ENCODE peak calls at places on chromosomes 16 and 17, in six cellular contexts. One of them, this sample, is unnamed. For H3K36me3, the result is how much of the 10 kb centered on the place peaks cover.

GRCh38 chr16:25587783-25588182 is 104.0 kb upstream of the HS3ST4 start:
- DNase-seq in IMR-90: no peak
- DNase-seq in H1: no peak
- DNase-seq in mesenchymal stem cell: no peak
- DNase-seq in neuronal stem cell: no peak
- DNase-seq in trophoblast cell: no peak
- DNase-seq in this sample: no peak

GRCh38 chr16:69712277-69712676 is 14.1 kb downstream of the NQO1 start:
- DNase-seq in IMR-90: no peak
- DNase-seq in H1: no peak
- DNase-seq in mesenchymal stem cell: no peak
- DNase-seq in neuronal stem cell: no peak
- DNase-seq in trophoblast cell: no peak
- DNase-seq in this sample: no peak

GRCh38 chr17:20120835-20121234 is 111.7 kb downstream of the SPECC1 start:
- DNase-seq in IMR-90: no peak
- DNase-seq in H1: no peak
- DNase-seq in mesenchymal stem cell: no peak
- DNase-seq in neuronal stem cell: no peak
- DNase-seq in trophoblast cell: no peak
- DNase-seq in this sample: no peak

GRCh38 chr17:11638700-11639265 is 40.5 kb downstream of the DNAH9 start:
- DNase-seq in IMR-90: no peak
- DNase-seq in H1: no peak
- DNase-seq in mesenchymal stem cell: no peak
- DNase-seq in neuronal stem cell: no peak
- DNase-seq in trophoblast cell: no peak
- DNase-seq in this sample: no peak

GRCh38 chr17:17819561-17819995 is 17.2 kb downstream of the SREBF1 start:
- DNase-seq in IMR-90: peak
- DNase-seq in H1: no peak
- DNase-seq in mesenchymal stem cell: peak
- DNase-seq in neuronal stem cell: no peak
- DNase-seq in trophoblast cell: peak
- DNase-seq in this sample: peak

GRCh38 chr16:2779978-2780898 is 3.2 kb upstream of the ELOB start:
- DNase-seq in IMR-90: no peak
- DNase-seq in H1: no peak
- DNase-seq in mesenchymal stem cell: no peak
- DNase-seq in neuronal stem cell: no peak
- DNase-seq in trophoblast cell: no peak
- DNase-seq in this sample: no peak

GRCh38 chr16:57797526-57798266 is 4.6 kb downstream of the KIFC3 start:
- DNase-seq in IMR-90: no peak
- DNase-seq in H1: no peak
- DNase-seq in mesenchymal stem cell: no peak
- DNase-seq in neuronal stem cell: no peak
- DNase-seq in trophoblast cell: peak
- DNase-seq in this sample: peak

GRCh38 chr17:82334204-82334621 is 647 bp upstream of the SECTM1 start:
- DNase-seq in IMR-90: no peak
- DNase-seq in H1: no peak
- DNase-seq in mesenchymal stem cell: no peak
- DNase-seq in neuronal stem cell: no peak
- DNase-seq in trophoblast cell: no peak
- DNase-seq in this sample: no peak

GRCh38 chr17:67461228-67461780 is 84.2 kb downstream of the PITPNC1 start:
- DNase-seq in IMR-90: no peak
- DNase-seq in H1: no peak
- DNase-seq in mesenchymal stem cell: no peak
- DNase-seq in neuronal stem cell: no peak
- DNase-seq in trophoblast cell: no peak
- DNase-seq in this sample: no peak

GRCh38 chr17:67258836-67259468 is 14.0 kb upstream of the HELZ start:
- DNase-seq in IMR-90: no peak
- DNase-seq in H1: no peak
- DNase-seq in mesenchymal stem cell: no peak
- DNase-seq in neuronal stem cell: no peak
- DNase-seq in trophoblast cell: no peak
- DNase-seq in this sample: no peak

GRCh38 chr16:24440296-24440695 is 99.1 kb upstream of the RBBP6 start:
- DNase-seq in IMR-90: no peak
- DNase-seq in H1: no peak
- DNase-seq in mesenchymal stem cell: no peak
- DNase-seq in neuronal stem cell: no peak
- DNase-seq in trophoblast cell: no peak
- DNase-seq in this sample: no peak

GRCh38 chr17:1573932-1574696 is 11.5 kb upstream of the PITPNA start:
- DNase-seq in IMR-90: peak
- DNase-seq in H1: no peak
- DNase-seq in mesenchymal stem cell: peak
- DNase-seq in neuronal stem cell: peak
- DNase-seq in trophoblast cell: peak
- DNase-seq in this sample: peak

GRCh38 chr17:1005361-1005946 is 8.5 kb downstream of the TIMM22 start:
- DNase-seq in IMR-90: peak
- DNase-seq in H1: no peak
- DNase-seq in mesenchymal stem cell: no peak
- DNase-seq in neuronal stem cell: no peak
- DNase-seq in trophoblast cell: no peak
- DNase-seq in this sample: peak

GRCh38 chr17:3828151-3828851 is 17.7 kb downstream of the NCBP3 start:
- DNase-seq in IMR-90: peak
- DNase-seq in H1: no peak
- DNase-seq in mesenchymal stem cell: peak
- DNase-seq in neuronal stem cell: no peak
- DNase-seq in trophoblast cell: no peak
- DNase-seq in this sample: no peak

GRCh38 chr17:60827920-60828319 is 150.3 kb downstream of the BCAS3 start:
- DNase-seq in IMR-90: no peak
- DNase-seq in H1: no peak
- DNase-seq in mesenchymal stem cell: no peak
- DNase-seq in neuronal stem cell: no peak
- DNase-seq in trophoblast cell: no peak
- DNase-seq in this sample: no peak

GRCh38 chr16:69938981-69939820 is 11.9 kb upstream of the CLEC18A start:
- DNase-seq in IMR-90: no peak
- DNase-seq in H1: no peak
- DNase-seq in mesenchymal stem cell: no peak
- DNase-seq in neuronal stem cell: no peak
- DNase-seq in trophoblast cell: no peak
- DNase-seq in this sample: peak

GRCh38 chr17:31843382-31843780 is 15.7 kb downstream of the COPRS start:
- DNase-seq in IMR-90: peak
- DNase-seq in H1: no peak
- DNase-seq in mesenchymal stem cell: no peak
- DNase-seq in neuronal stem cell: no peak
- DNase-seq in trophoblast cell: no peak
- DNase-seq in this sample: no peak

GRCh38 chr16:46746821-46747776 is 1.0 kb downstream of the MYLK3 start:
- DNase-seq in IMR-90: no peak
- DNase-seq in H1: no peak
- DNase-seq in mesenchymal stem cell: peak
- DNase-seq in neuronal stem cell: no peak
- DNase-seq in trophoblast cell: no peak
- DNase-seq in this sample: peak

GRCh38 chr16:72990003-72990521 is 57.9 kb downstream of the ZFHX3 start:
- DNase-seq in IMR-90: peak
- DNase-seq in H1: no peak
- DNase-seq in mesenchymal stem cell: peak
- DNase-seq in neuronal stem cell: no peak
- DNase-seq in trophoblast cell: peak
- DNase-seq in this sample: peak

GRCh38 chr17:9269350-9270035 is 248.2 kb downstream of the NTN1 start:
- DNase-seq in IMR-90: no peak
- DNase-seq in H1: no peak
- DNase-seq in mesenchymal stem cell: no peak
- DNase-seq in neuronal stem cell: no peak
- DNase-seq in trophoblast cell: no peak
- DNase-seq in this sample: no peak

GRCh38 chr16:70635356-70636016 is 10.9 kb upstream of the IL34 start:
- DNase-seq in IMR-90: peak
- DNase-seq in H1: no peak
- DNase-seq in mesenchymal stem cell: peak
- DNase-seq in neuronal stem cell: peak
- DNase-seq in trophoblast cell: no peak
- DNase-seq in this sample: no peak

GRCh38 chr17:61221597-61222471 is 177.8 kb upstream of the TBX2 start:
- DNase-seq in IMR-90: peak
- DNase-seq in H1: no peak
- DNase-seq in mesenchymal stem cell: peak
- DNase-seq in neuronal stem cell: no peak
- DNase-seq in trophoblast cell: no peak
- DNase-seq in this sample: no peak

GRCh38 chr16:31077024-31077423 is 2.8 kb downstream of the ZNF646 start:
- DNase-seq in IMR-90: no peak
- DNase-seq in H1: no peak
- DNase-seq in mesenchymal stem cell: no peak
- DNase-seq in neuronal stem cell: no peak
- DNase-seq in trophoblast cell: no peak
- DNase-seq in this sample: no peak

GRCh38 chr17:31695456-31696090 is 163.5 kb downstream of the COPRS start:
- DNase-seq in IMR-90: peak
- DNase-seq in H1: no peak
- DNase-seq in mesenchymal stem cell: peak
- DNase-seq in neuronal stem cell: no peak
- DNase-seq in trophoblast cell: peak
- DNase-seq in this sample: no peak

GRCh38 chr17:17063546-17064122 is 21.4 kb downstream of the MPRIP start:
- DNase-seq in IMR-90: no peak
- DNase-seq in H1: no peak
- DNase-seq in mesenchymal stem cell: no peak
- DNase-seq in neuronal stem cell: no peak
- DNase-seq in trophoblast cell: no peak
- DNase-seq in this sample: no peak

GRCh38 chr16:88293097-88293496 is 89.7 kb upstream of the ZNF469 start:
- DNase-seq in IMR-90: no peak
- DNase-seq in H1: no peak
- DNase-seq in mesenchymal stem cell: no peak
- DNase-seq in neuronal stem cell: no peak
- DNase-seq in trophoblast cell: no peak
- DNase-seq in this sample: no peak
- H3K18ac ChIP-seq in IMR-90: no peak
- H3K18ac ChIP-seq in H1: no peak
- H3K18ac ChIP-seq in mesenchymal stem cell: no peak
- H3K18ac ChIP-seq in neuronal stem cell: no peak
- H3K18ac ChIP-seq in trophoblast cell: no peak
- H3K18ac ChIP-seq in this sample: no peak

GRCh38 chr17:28716740-28717577 is 709 bp downstream of the RAB34 start:
- DNase-seq in IMR-90: peak
- DNase-seq in H1: no peak
- DNase-seq in mesenchymal stem cell: peak
- DNase-seq in neuronal stem cell: peak
- DNase-seq in trophoblast cell: peak
- DNase-seq in this sample: peak

GRCh38 chr17:28717578-28718316 is at the start of gene RAB34:
- DNase-seq in IMR-90: peak
- DNase-seq in H1: peak
- DNase-seq in mesenchymal stem cell: peak
- DNase-seq in neuronal stem cell: peak
- DNase-seq in trophoblast cell: peak
- DNase-seq in this sample: peak

GRCh38 chr17:28720247-28720996 is 637 bp downstream of the RPL23A start:
- DNase-seq in IMR-90: no peak
- DNase-seq in H1: no peak
- DNase-seq in mesenchymal stem cell: peak
- DNase-seq in neuronal stem cell: no peak
- DNase-seq in trophoblast cell: no peak
- DNase-seq in this sample: peak

GRCh38 chr17:28718317-28718672 is 627 bp upstream of the RAB34 start:
- DNase-seq in IMR-90: no peak
- DNase-seq in H1: no peak
- DNase-seq in mesenchymal stem cell: no peak
- DNase-seq in neuronal stem cell: peak
- DNase-seq in trophoblast cell: no peak
- DNase-seq in this sample: no peak

DNA sequence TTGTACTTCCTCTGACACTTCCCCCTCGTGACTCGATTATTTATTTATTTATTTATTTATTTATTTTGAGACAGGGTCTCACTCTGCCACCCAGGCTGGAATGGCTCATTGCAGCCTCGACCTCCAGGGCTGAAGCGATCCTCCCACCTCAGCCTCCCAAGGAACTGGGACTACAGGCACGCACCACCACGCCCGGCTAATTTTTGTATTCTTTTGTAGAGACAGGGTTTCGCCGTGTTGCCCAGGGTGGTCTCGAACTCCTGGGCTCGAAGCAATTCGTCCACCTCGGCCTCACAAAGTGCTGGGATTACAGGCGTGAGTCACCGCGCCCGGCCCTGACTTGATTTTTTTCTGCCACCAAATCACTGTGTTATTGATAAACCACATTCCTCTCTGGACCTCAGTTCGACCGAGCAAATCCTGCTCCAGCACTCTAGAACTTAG is 773 bp upstream of the RPL23A start:
- DNase-seq in IMR-90: no peak
- DNase-seq in H1: no peak
- DNase-seq in mesenchymal stem cell: no peak
- DNase-seq in neuronal stem cell: no peak
- DNase-seq in trophoblast cell: no peak
- DNase-seq in this sample: no peak
- H3K36me3 ChIP-seq in IMR-90: under half
- H3K36me3 ChIP-seq in H1: under half
- H3K36me3 ChIP-seq in mesenchymal stem cell: under half
- H3K36me3 ChIP-seq in neuronal stem cell: half or more
- H3K36me3 ChIP-seq in trophoblast cell: under half
- H3K36me3 ChIP-seq in this sample: under half

DNA sequence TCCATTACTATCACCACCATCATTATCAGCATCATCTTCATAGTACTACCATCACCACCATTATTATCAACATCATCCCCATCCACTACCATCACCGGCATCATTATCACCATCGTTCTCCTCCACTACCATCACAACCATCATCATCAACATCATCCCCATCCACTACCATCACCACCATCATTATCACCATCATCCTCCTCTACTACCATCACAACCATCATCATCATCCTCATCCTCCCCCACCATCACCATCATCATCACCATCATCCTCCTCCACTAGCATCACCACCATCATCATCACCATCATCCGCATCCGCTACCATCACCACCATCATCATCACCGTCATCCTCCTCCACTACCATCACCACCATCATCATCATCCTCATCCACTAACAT is 639.8 kb upstream of the RBFOX1 start:
- DNase-seq in IMR-90: no peak
- DNase-seq in H1: no peak
- DNase-seq in mesenchymal stem cell: no peak
- DNase-seq in neuronal stem cell: no peak
- DNase-seq in trophoblast cell: no peak
- DNase-seq in this sample: no peak
- H3K18ac ChIP-seq in IMR-90: no peak
- H3K18ac ChIP-seq in H1: no peak
- H3K18ac ChIP-seq in mesenchymal stem cell: no peak
- H3K18ac ChIP-seq in neuronal stem cell: no peak
- H3K18ac ChIP-seq in trophoblast cell: no peak
- H3K18ac ChIP-seq in this sample: no peak

DNA sequence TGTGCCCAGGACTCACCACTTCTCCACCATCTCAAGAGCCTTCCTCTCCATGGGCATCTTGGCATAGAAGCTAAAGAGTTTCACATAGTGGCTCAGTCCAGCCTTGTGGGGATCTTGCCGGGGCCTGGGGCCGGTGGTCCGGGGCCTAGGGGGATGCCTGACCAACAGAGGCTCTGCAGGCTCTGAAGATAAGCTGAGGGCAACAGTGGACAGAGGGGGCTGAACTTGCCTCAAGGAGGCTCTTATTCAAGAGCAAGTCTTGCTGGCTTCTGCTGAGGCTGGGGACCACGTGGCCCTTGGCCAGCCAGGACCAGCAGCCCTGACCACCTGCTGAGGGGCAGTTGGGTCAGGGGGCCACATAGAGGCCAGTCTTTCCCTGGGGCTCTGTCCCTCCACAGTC is 13.5 kb upstream of the THAP11 start:
- DNase-seq in IMR-90: no peak
- DNase-seq in H1: no peak
- DNase-seq in mesenchymal stem cell: no peak
- DNase-seq in neuronal stem cell: no peak
- DNase-seq in trophoblast cell: no peak
- DNase-seq in this sample: no peak
- H3K36me3 ChIP-seq in IMR-90: half or more
- H3K36me3 ChIP-seq in H1: under half
- H3K36me3 ChIP-seq in mesenchymal stem cell: half or more
- H3K36me3 ChIP-seq in neuronal stem cell: half or more
- H3K36me3 ChIP-seq in trophoblast cell: half or more
- H3K36me3 ChIP-seq in this sample: under half